ENCODE peak calls at places on chromosomes 4 and X, in five cellular contexts. F is BJ, Q is cardiac muscle cell, E is left ventricle myocardium inferior, J is Peyer's patch. V is an unnamed sample.

GRCh38 chr4:184385705-184386141 is 88.6 kb downstream of the IRF2 start:
- DNase-seq in F (no peak), J (no peak), Q (no peak), E (peak), V (no peak)

GRCh38 chrX:107566603-107567262 is 61.6 kb upstream of the PRPS1 start:
- DNase-seq in J (no peak), E (no peak), F (no peak), Q (peak), V (no peak)

GRCh38 chrX:55057691-55058249 is 17.1 kb upstream of the PAGE2B start:
- DNase-seq in F (no peak), E (no peak), J (no peak), Q (peak), V (no peak)

GRCh38 chrX:119529355-119530276 is 35.6 kb downstream of the STEEP1 start:
- DNase-seq in E (no peak), Q (no peak), F (no peak), J (no peak), V (no peak)

GRCh38 chr4:132227349-132228165 is 921.5 kb upstream of the PCDH10 start:
- DNase-seq in J (peak), E (no peak), F (no peak), Q (peak), V (no peak)

GRCh38 chr4:61540944-61541343 is 340.8 kb downstream of the ADGRL3 start:
- DNase-seq in F (no peak), E (no peak), J (peak), Q (no peak), V (no peak)

GRCh38 chrX:68648960-68649359 is 1.5 kb downstream of the STARD8 start:
- DNase-seq in E (no peak), F (no peak), J (no peak), Q (no peak), V (no peak)

GRCh38 chr4:61202100-61202637 is 2.0 kb downstream of the ADGRL3 start:
- DNase-seq in J (no peak), E (peak), Q (no peak), F (no peak), V (no peak)

GRCh38 chr4:186693159-186693815 is 30.4 kb downstream of the FAT1 start:
- DNase-seq in E (peak), J (no peak), Q (peak), F (peak), V (no peak)

GRCh38 chrX:20479896-20480295 is 213.2 kb upstream of the RPS6KA3 start:
- DNase-seq in F (no peak), J (no peak), E (no peak), Q (no peak), V (no peak)

GRCh38 chrX:43349363-43349762 is 306.7 kb upstream of the MAOA start:
- DNase-seq in Q (peak), F (no peak), E (no peak), J (no peak), V (no peak)

GRCh38 chr4:158540125-158540907 is 18.6 kb downstream of the RXFP1 start:
- DNase-seq in Q (no peak), J (no peak), F (no peak), E (no peak), V (no peak)

GRCh38 chr4:33188733-33189132 is 2468.6 kb downstream of the PCDH7 start:
- DNase-seq in F (no peak), E (no peak), J (no peak), Q (no peak), V (no peak)

GRCh38 chrX:10549280-10549679 is 71.1 kb downstream of the MID1 start:
- DNase-seq in Q (peak), F (no peak), E (no peak), J (no peak), V (no peak)

DNA sequence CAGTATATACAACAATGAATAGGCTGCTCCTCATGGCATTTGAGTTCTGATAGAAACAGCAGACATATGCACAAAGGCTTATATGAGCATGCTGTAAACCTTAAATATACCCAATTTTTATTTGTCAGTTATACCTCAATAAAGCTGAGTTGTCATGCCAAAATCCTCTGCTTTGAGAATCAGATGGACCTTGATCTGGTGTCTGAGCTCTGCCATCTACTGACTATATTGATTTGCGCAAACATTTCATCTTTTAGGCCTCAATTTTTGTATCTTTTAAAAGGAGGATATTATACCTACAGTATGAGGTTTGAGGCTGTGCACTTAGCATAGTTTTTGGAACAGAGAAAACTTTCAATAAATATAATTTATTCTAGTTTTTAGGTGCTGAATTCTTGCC is 85.2 kb downstream of the PRRG1 start:
- DNase-seq in J (no peak), F (no peak), E (no peak), Q (no peak), V (no peak)
- TF ChIP-seq CTCF in J (no peak), F (no peak), E (no peak), Q (no peak), V (no peak)

GRCh38 chr4:183012862-183013855 is 85.9 kb upstream of the WWC2 start:
- DNase-seq in F (no peak), Q (no peak), J (no peak), E (no peak), V (no peak)
- TF ChIP-seq CTCF in F (peak), Q (no peak), J (no peak), E (no peak), V (no peak)

DNA sequence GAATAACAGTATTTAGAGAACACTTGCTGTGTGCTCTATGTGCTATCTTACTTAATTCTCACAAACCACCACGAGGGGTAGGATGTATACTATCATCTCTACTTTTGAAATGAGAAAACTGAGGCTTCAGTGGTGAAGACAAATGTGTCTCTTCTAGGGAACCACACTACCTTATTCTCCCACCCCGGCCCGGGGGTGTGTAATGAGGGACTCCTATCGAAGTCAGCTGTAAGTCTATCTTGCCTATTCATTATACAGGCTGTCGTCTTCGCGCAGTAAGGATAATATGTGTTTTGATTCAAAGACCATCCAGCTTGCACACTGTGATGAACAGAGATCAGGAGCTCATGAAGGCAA is 1.1 kb downstream of the NOP14 start:
- DNase-seq in E (no peak), J (no peak), Q (no peak), F (no peak), V (no peak)
- TF ChIP-seq CTCF in E (no peak), J (no peak), Q (peak), F (no peak), V (no peak)

DNA sequence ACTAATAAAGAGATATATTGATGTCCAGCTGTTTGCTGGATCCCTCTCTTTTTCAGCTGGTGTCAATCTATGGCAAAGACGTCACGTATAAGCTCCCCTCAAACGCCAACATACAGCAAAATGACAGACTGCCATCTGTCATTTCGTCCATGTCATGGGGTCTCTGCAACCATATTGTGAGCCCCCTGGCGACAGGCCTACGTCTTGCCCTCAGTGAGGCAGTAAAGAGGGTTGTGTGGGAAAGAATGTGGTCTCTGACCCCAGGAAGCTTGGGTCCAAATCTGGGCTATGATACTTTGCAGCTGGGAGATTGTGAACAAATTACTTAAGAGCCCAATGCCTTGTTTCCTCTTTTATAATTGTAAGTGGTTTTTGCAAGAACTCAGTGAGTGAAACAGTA is 7.4 kb downstream of the SUPT20HL2 start:
- DNase-seq in E (no peak), Q (peak), J (no peak), F (no peak), V (no peak)
- TF ChIP-seq CTCF in E (no peak), Q (no peak), J (no peak), F (no peak), V (no peak)

V was measured in ovary.